ENCODE peak calls at places on chromosomes 16 and 17, in seven cellular contexts. One of them, this sample, is unnamed.

GRCh38 chr17:55421179-55421934 is at the start of gene MMD:
- DNase-seq in activated B cell treated with CpG ODN at 0.5 μM for 24 hours: no peak
- DNase-seq in tibial artery: no peak
- DNase-seq in IMR-90: no peak
- DNase-seq in fibroblast of pulmonary artery: no peak
- DNase-seq in MM.1S: no peak
- DNase-seq in GM12865: no peak
- DNase-seq in this sample: no peak

GRCh38 chr17:7864995-7865650 is 7.3 kb downstream of the CYB5D1 start:
- DNase-seq in activated B cell treated with CpG ODN at 0.5 μM for 24 hours: no peak
- DNase-seq in tibial artery: no peak
- DNase-seq in IMR-90: no peak
- DNase-seq in fibroblast of pulmonary artery: no peak
- DNase-seq in MM.1S: no peak
- DNase-seq in GM12865: no peak
- DNase-seq in this sample: no peak

GRCh38 chr17:7557825-7558543 is 566 bp upstream of the TNFSF13 start:
- DNase-seq in activated B cell treated with CpG ODN at 0.5 μM for 24 hours: peak
- DNase-seq in tibial artery: peak
- DNase-seq in IMR-90: peak
- DNase-seq in fibroblast of pulmonary artery: peak
- DNase-seq in MM.1S: peak
- DNase-seq in GM12865: peak
- DNase-seq in this sample: peak

GRCh38 chr16:50842589-50842988 is 100.7 kb downstream of the CYLD start:
- DNase-seq in activated B cell treated with CpG ODN at 0.5 μM for 24 hours: no peak
- DNase-seq in tibial artery: no peak
- DNase-seq in IMR-90: peak
- DNase-seq in fibroblast of pulmonary artery: no peak
- DNase-seq in MM.1S: no peak
- DNase-seq in GM12865: no peak
- DNase-seq in this sample: no peak

GRCh38 chr16:79176987-79177386 is 423.6 kb downstream of the MAF start:
- DNase-seq in activated B cell treated with CpG ODN at 0.5 μM for 24 hours: no peak
- DNase-seq in tibial artery: no peak
- DNase-seq in IMR-90: no peak
- DNase-seq in fibroblast of pulmonary artery: no peak
- DNase-seq in MM.1S: no peak
- DNase-seq in GM12865: peak
- DNase-seq in this sample: no peak

GRCh38 chr16:12703935-12704334 is 99.8 kb downstream of the CPPED1 start:
- DNase-seq in activated B cell treated with CpG ODN at 0.5 μM for 24 hours: no peak
- DNase-seq in tibial artery: no peak
- DNase-seq in IMR-90: peak
- DNase-seq in fibroblast of pulmonary artery: no peak
- DNase-seq in MM.1S: no peak
- DNase-seq in GM12865: no peak
- DNase-seq in this sample: no peak

GRCh38 chr16:58258326-58258725 is 36.5 kb downstream of the PRSS54 start:
- DNase-seq in activated B cell treated with CpG ODN at 0.5 μM for 24 hours: no peak
- DNase-seq in tibial artery: no peak
- DNase-seq in IMR-90: no peak
- DNase-seq in fibroblast of pulmonary artery: no peak
- DNase-seq in MM.1S: no peak
- DNase-seq in GM12865: no peak
- DNase-seq in this sample: no peak

GRCh38 chr17:42347198-42347597 is 41.0 kb downstream of the STAT3 start:
- DNase-seq in activated B cell treated with CpG ODN at 0.5 μM for 24 hours: no peak
- DNase-seq in tibial artery: peak
- DNase-seq in IMR-90: peak
- DNase-seq in fibroblast of pulmonary artery: peak
- DNase-seq in MM.1S: no peak
- DNase-seq in GM12865: no peak
- DNase-seq in this sample: no peak

GRCh38 chr17:82887255-82888164 is 47.7 kb upstream of the ZNF750 start:
- DNase-seq in activated B cell treated with CpG ODN at 0.5 μM for 24 hours: no peak
- DNase-seq in tibial artery: no peak
- DNase-seq in IMR-90: peak
- DNase-seq in fibroblast of pulmonary artery: no peak
- DNase-seq in MM.1S: no peak
- DNase-seq in GM12865: no peak
- DNase-seq in this sample: no peak

GRCh38 chr17:39391448-39391847 is 10.0 kb downstream of the FBXL20 start:
- DNase-seq in activated B cell treated with CpG ODN at 0.5 μM for 24 hours: no peak
- DNase-seq in tibial artery: no peak
- DNase-seq in IMR-90: no peak
- DNase-seq in fibroblast of pulmonary artery: no peak
- DNase-seq in MM.1S: no peak
- DNase-seq in GM12865: no peak
- DNase-seq in this sample: no peak

DNA sequence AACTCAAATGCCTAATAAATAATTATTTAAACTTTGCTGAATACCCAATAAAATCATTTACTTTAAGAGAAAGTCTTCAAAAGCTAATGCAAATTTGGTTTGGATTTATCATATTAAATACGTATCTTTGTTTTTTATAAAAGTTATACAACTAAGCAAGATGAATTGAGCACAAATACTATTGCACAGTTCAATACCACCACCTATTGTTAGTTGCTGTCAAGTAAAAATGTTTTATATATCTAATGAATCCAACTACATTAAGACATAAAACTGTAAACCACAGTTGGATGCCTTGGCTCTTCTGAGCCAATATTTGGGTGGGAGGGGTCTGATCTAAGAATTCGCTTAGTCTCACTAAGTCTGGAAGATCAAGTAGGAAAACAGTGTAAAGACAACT is 7.7 kb downstream of the FBXL20 start:
- DNase-seq in activated B cell treated with CpG ODN at 0.5 μM for 24 hours: no peak
- DNase-seq in tibial artery: no peak
- DNase-seq in IMR-90: no peak
- DNase-seq in fibroblast of pulmonary artery: peak
- DNase-seq in MM.1S: no peak
- DNase-seq in GM12865: no peak
- DNase-seq in this sample: no peak
- TF ChIP-seq CTCF in activated B cell treated with CpG ODN at 0.5 μM for 24 hours: no peak
- TF ChIP-seq CTCF in tibial artery: no peak
- TF ChIP-seq CTCF in IMR-90: no peak
- TF ChIP-seq CTCF in fibroblast of pulmonary artery: no peak
- TF ChIP-seq CTCF in MM.1S: no peak
- TF ChIP-seq CTCF in GM12865: no peak
- TF ChIP-seq CTCF in this sample: no peak

GRCh38 chr16:69143116-69143515 is 10.7 kb downstream of the UTP4 start:
- DNase-seq in activated B cell treated with CpG ODN at 0.5 μM for 24 hours: no peak
- DNase-seq in tibial artery: no peak
- DNase-seq in IMR-90: no peak
- DNase-seq in fibroblast of pulmonary artery: peak
- DNase-seq in MM.1S: no peak
- DNase-seq in GM12865: no peak
- DNase-seq in this sample: no peak
- TF ChIP-seq CTCF in activated B cell treated with CpG ODN at 0.5 μM for 24 hours: no peak
- TF ChIP-seq CTCF in tibial artery: no peak
- TF ChIP-seq CTCF in IMR-90: no peak
- TF ChIP-seq CTCF in fibroblast of pulmonary artery: no peak
- TF ChIP-seq CTCF in MM.1S: no peak
- TF ChIP-seq CTCF in GM12865: no peak
- TF ChIP-seq CTCF in this sample: no peak

GRCh38 chr16:82241469-82242052 is 71.5 kb upstream of the MPHOSPH6 start:
- DNase-seq in activated B cell treated with CpG ODN at 0.5 μM for 24 hours: no peak
- DNase-seq in tibial artery: no peak
- DNase-seq in IMR-90: no peak
- DNase-seq in fibroblast of pulmonary artery: no peak
- DNase-seq in MM.1S: no peak
- DNase-seq in GM12865: no peak
- DNase-seq in this sample: no peak
- TF ChIP-seq CTCF in activated B cell treated with CpG ODN at 0.5 μM for 24 hours: no peak
- TF ChIP-seq CTCF in tibial artery: no peak
- TF ChIP-seq CTCF in IMR-90: no peak
- TF ChIP-seq CTCF in fibroblast of pulmonary artery: no peak
- TF ChIP-seq CTCF in MM.1S: no peak
- TF ChIP-seq CTCF in GM12865: no peak
- TF ChIP-seq CTCF in this sample: no peak

DNA sequence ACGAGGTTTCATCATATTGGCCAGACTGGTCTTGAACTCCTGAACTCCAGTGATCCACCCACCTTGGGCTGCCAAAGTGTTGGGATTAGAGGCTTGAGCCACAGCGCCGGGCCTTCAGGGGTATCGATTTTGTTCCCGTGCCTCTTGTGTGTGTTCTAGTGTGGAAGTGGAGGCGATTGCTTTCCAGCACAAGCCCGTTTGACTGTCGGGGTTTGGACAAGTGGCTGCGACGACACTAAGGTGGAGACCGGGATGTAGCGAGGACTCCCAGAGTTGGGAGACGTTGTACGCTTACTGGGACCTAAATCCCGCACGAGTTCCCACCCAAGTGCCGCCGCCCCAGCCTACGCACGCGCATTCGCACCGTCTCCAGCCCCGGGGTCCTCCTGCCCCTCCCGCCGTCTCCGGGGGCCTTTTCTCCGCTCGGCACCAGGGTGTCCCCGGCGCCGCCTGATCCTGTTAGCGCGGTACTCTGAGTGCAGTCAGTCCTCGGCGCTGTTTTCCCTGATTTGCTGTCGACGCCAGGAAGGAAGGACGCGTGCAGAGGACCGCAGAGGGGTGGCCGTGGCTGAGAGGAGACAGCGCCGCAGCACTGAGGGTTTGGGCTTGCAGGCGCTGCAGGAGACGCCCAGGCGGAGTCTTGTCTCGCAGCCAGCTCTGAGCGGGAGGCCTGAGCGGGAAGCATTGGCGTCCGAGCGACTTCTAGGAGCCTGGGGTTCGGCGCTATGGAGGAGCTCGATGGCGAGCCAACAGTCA is at the start of gene NUP85:
- DNase-seq in activated B cell treated with CpG ODN at 0.5 μM for 24 hours: peak
- DNase-seq in tibial artery: peak
- DNase-seq in IMR-90: peak
- DNase-seq in fibroblast of pulmonary artery: peak
- DNase-seq in MM.1S: peak
- DNase-seq in GM12865: peak
- DNase-seq in this sample: peak
- TF ChIP-seq CTCF in activated B cell treated with CpG ODN at 0.5 μM for 24 hours: no peak
- TF ChIP-seq CTCF in tibial artery: no peak
- TF ChIP-seq CTCF in IMR-90: no peak
- TF ChIP-seq CTCF in fibroblast of pulmonary artery: no peak
- TF ChIP-seq CTCF in MM.1S: no peak
- TF ChIP-seq CTCF in GM12865: no peak
- TF ChIP-seq CTCF in this sample: no peak

GRCh38 chr17:13545941-13546340 is 55.8 kb downstream of the HS3ST3A1 start:
- DNase-seq in activated B cell treated with CpG ODN at 0.5 μM for 24 hours: no peak
- DNase-seq in tibial artery: no peak
- DNase-seq in IMR-90: no peak
- DNase-seq in fibroblast of pulmonary artery: no peak
- DNase-seq in MM.1S: no peak
- DNase-seq in GM12865: no peak
- DNase-seq in this sample: no peak

GRCh38 chr17:13544755-13545154 is 57.0 kb downstream of the HS3ST3A1 start:
- DNase-seq in activated B cell treated with CpG ODN at 0.5 μM for 24 hours: no peak
- DNase-seq in tibial artery: no peak
- DNase-seq in IMR-90: peak
- DNase-seq in fibroblast of pulmonary artery: peak
- DNase-seq in MM.1S: no peak
- DNase-seq in GM12865: no peak
- DNase-seq in this sample: no peak

GRCh38 chr17:13542612-13543011 is 59.1 kb downstream of the HS3ST3A1 start:
- DNase-seq in activated B cell treated with CpG ODN at 0.5 μM for 24 hours: no peak
- DNase-seq in tibial artery: no peak
- DNase-seq in IMR-90: no peak
- DNase-seq in fibroblast of pulmonary artery: no peak
- DNase-seq in MM.1S: no peak
- DNase-seq in GM12865: no peak
- DNase-seq in this sample: no peak

GRCh38 chr17:13541032-13541480 is 60.7 kb downstream of the HS3ST3A1 start:
- DNase-seq in activated B cell treated with CpG ODN at 0.5 μM for 24 hours: no peak
- DNase-seq in tibial artery: peak
- DNase-seq in IMR-90: peak
- DNase-seq in fibroblast of pulmonary artery: peak
- DNase-seq in MM.1S: no peak
- DNase-seq in GM12865: no peak
- DNase-seq in this sample: no peak

GRCh38 chr17:13544292-13544691 is 57.4 kb downstream of the HS3ST3A1 start:
- DNase-seq in activated B cell treated with CpG ODN at 0.5 μM for 24 hours: no peak
- DNase-seq in tibial artery: no peak
- DNase-seq in IMR-90: peak
- DNase-seq in fibroblast of pulmonary artery: peak
- DNase-seq in MM.1S: no peak
- DNase-seq in GM12865: no peak
- DNase-seq in this sample: no peak
- TF ChIP-seq CTCF in activated B cell treated with CpG ODN at 0.5 μM for 24 hours: no peak
- TF ChIP-seq CTCF in tibial artery: no peak
- TF ChIP-seq CTCF in IMR-90: no peak
- TF ChIP-seq CTCF in fibroblast of pulmonary artery: no peak
- TF ChIP-seq CTCF in MM.1S: no peak
- TF ChIP-seq CTCF in GM12865: no peak
- TF ChIP-seq CTCF in this sample: no peak